ENCODE peak calls at places on chromosomes 1 and 21, in four cellular contexts. U, K, L and O are unnamed samples.

GRCh38 chr1:10699470-10699835 is 97.0 kb downstream of the CASZ1 start:
- DNase-seq in L (no peak), K (no peak), U (no peak), O (no peak)

GRCh38 chr1:29860681-29861080 is 624.4 kb downstream of the PTPRU start:
- DNase-seq in L (no peak), K (no peak), U (no peak), O (no peak)

GRCh38 chr21:26834181-26834945 is 10.8 kb downstream of the ADAMTS1 start:
- DNase-seq in K (no peak), L (no peak), U (no peak), O (no peak)

GRCh38 chr1:70336050-70336449 is 18.5 kb downstream of the ANKRD13C start:
- DNase-seq in U (no peak), K (no peak), L (no peak), O (no peak)

GRCh38 chr1:211648336-211648735 is 27.1 kb downstream of the NEK2 start:
- DNase-seq in K (no peak), U (peak), L (peak), O (no peak)

GRCh38 chr1:88983791-88984552 is 8.5 kb downstream of the KYAT3 start:
- DNase-seq in K (no peak), U (no peak), L (no peak), O (no peak)

GRCh38 chr1:66840929-66841328 is 39.9 kb upstream of the INSL5 start:
- DNase-seq in L (no peak), U (no peak), K (no peak), O (no peak)

GRCh38 chr1:19735419-19736127 is 64.1 kb downstream of the TMCO4 start:
- DNase-seq in K (peak), L (peak), U (no peak), O (peak)

GRCh38 chr1:116066868-116067563 is 44.2 kb upstream of the MAB21L3 start:
- DNase-seq in K (no peak), U (no peak), L (no peak), O (no peak)

GRCh38 chr1:9671377-9672140 is 20.0 kb downstream of the PIK3CD start:
- DNase-seq in L (no peak), K (no peak), U (no peak), O (no peak)

GRCh38 chr1:5711956-5712645 is 280.1 kb downstream of the NPHP4 start:
- DNase-seq in L (no peak), U (no peak), K (no peak), O (no peak)

GRCh38 chr1:172135076-172135672 is 285.3 kb upstream of the C1orf105 start:
- DNase-seq in L (peak), U (no peak), K (no peak), O (no peak)

GRCh38 chr1:153532769-153533599 is 2.8 kb downstream of the S100A6 start:
- DNase-seq in L (peak), K (peak), U (peak), O (peak)

GRCh38 chr1:50110656-50111055 is 1.9 kb downstream of the ELAVL4 start:
- DNase-seq in U (no peak), K (no peak), L (no peak), O (no peak)

GRCh38 chr1:207823880-207824566 is 72.2 kb downstream of the CD46 start:
- DNase-seq in L (peak), K (peak), U (peak), O (peak)

GRCh38 chr1:41510531-41511238 is 26.2 kb upstream of the EDN2 start:
- DNase-seq in K (no peak), U (no peak), L (no peak), O (no peak)

GRCh38 chr1:77925536-77925935 is 37.1 kb downstream of the NEXN start:
- DNase-seq in K (no peak), U (no peak), L (no peak), O (no peak)

GRCh38 chr1:216464489-216464888 is 41.2 kb upstream of the USH2A start:
- DNase-seq in K (no peak), U (no peak), L (no peak), O (no peak)

GRCh38 chr1:214280386-214281029 is 451 bp upstream of the SMYD2 start:
- DNase-seq in K (no peak), U (peak), L (peak), O (peak)

GRCh38 chr1:94236630-94237290 is 624 bp downstream of the ARHGAP29 start:
- DNase-seq in U (peak), L (peak), K (no peak), O (peak)

GRCh38 chr21:42120056-42120903 is 49.2 kb downstream of the UMODL1 start:
- DNase-seq in L (peak), U (no peak), K (no peak), O (no peak)

GRCh38 chr1:235759336-235759735 is 107.4 kb downstream of the LYST start:
- DNase-seq in K (no peak), U (no peak), L (no peak), O (no peak)

GRCh38 chr1:223739366-223740057 is 27.2 kb downstream of the CAPN2 start:
- DNase-seq in K (no peak), L (peak), U (peak), O (no peak)

GRCh38 chr1:5812295-5812694 is 179.9 kb downstream of the NPHP4 start:
- DNase-seq in U (no peak), K (no peak), L (no peak), O (no peak)

GRCh38 chr1:16111771-16112557 is 38.5 kb upstream of the FAM131C start:
- DNase-seq in K (no peak), U (no peak), L (no peak), O (peak)

GRCh38 chr1:175829845-175830244 is 86.5 kb upstream of the TNR start:
- DNase-seq in U (no peak), L (no peak), K (no peak), O (no peak)

GRCh38 chr1:150009604-150010387 is 730 bp downstream of the OTUD7B start:
- DNase-seq in L (peak), U (peak), K (no peak), O (peak)

GRCh38 chr1:162548170-162548569 is 13.4 kb upstream of the UAP1 start:
- DNase-seq in K (peak), U (no peak), L (no peak), O (peak)

GRCh38 chr1:232705815-232706575 is 76.1 kb upstream of the SIPA1L2 start:
- DNase-seq in U (no peak), L (no peak), K (no peak), O (no peak)

GRCh38 chr1:33338495-33339211 is 17.8 kb upstream of the A3GALT2 start:
- DNase-seq in L (peak), U (peak), K (peak), O (peak)
- TF ChIP-seq POLR2A in L (peak), U (no peak), K (peak), O (no peak)

GRCh38 chr1:200392625-200393185 is 17.1 kb downstream of the ZNF281 start:
- DNase-seq in L (no peak), U (no peak), K (no peak), O (no peak)
- H3K27ac ChIP-seq in L (no peak), U (no peak), K (no peak), O (no peak)

DNA sequence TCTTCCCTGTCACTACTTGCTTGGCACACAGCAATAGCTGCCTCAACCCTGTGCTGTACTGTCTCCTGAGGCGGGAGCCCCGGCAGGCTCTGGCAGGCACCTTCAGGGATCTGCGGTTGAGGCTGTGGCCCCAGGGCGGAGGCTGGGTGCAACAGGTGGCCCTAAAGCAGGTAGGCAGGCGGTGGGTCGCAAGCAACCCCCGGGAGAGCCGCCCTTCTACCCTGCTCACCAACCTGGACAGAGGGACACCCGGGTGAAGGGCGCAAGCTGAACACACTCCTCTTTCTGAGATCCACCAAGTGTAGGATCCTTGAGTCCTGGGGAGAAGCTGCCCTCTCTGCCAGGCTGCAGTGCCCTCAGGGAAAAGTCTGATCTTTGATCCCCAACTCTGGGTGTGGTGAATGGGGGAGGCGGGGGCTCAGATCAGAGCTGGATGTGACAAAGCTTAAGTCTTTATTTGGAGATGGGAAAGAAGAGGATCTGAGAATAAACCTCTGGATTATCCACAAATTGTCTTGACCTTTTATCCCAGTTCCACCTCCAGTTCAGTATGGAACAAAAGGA is 1.2 kb downstream of the RXFP4 start:
- DNase-seq in L (peak), K (no peak), U (no peak), O (no peak)
- TF ChIP-seq POLR2A in L (peak), K (no peak), U (no peak), O (no peak)

DNA sequence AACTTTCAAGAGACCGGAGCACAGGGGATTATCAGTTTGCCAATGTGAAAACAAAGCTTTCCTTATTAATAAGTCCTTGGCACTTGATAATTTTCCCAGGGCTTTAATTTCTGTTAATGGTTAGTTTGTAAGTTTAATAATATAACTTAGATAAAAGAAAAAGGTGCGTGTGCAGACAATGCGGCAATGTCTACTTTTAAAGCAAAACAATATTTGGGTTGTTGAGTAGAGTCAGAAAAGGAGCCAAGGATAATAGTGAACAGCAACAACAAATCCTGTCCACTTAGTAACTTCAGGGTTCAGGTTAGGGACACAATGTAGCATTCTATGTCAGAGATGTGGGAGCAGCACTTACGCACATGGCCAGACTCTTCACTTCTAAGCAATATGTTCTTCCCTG is 469.6 kb upstream of the NFIA start:
- DNase-seq in U (no peak), K (no peak), L (no peak), O (peak)
- H3K27ac ChIP-seq in U (no peak), K (no peak), L (no peak), O (peak)

GRCh38 chr1:160642281-160642644 is 4.6 kb downstream of the SLAMF1 start:
- DNase-seq in K (no peak), L (no peak), U (no peak), O (no peak)

GRCh38 chr1:160646192-160646591 is 652 bp downstream of the SLAMF1 start:
- DNase-seq in K (no peak), U (no peak), L (no peak), O (no peak)

GRCh38 chr1:160645386-160646063 is 1.3 kb downstream of the SLAMF1 start:
- DNase-seq in L (no peak), K (no peak), U (no peak), O (no peak)

GRCh38 chr1:160643138-160643537 is 3.7 kb downstream of the SLAMF1 start:
- DNase-seq in L (no peak), K (no peak), U (no peak), O (no peak)

DNA sequence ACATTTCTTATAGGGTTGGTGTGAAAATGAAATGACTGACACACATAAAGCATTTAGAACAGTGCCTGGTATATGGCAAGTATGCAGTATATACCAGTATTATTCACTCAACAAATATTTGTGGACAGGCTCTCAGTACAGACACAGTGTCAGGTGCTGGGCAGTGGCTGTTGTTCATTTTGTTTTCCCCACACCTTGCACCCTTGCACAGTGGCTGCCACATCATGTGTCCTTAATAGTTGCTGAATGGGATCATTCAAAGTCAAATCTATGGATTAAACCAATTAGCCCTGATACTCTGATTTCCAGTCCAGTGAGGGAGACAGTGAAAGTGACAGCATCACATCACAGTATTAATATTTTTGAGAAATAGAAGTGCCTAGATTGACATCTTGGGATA is 2.4 kb downstream of the SLAMF1 start:
- DNase-seq in L (no peak), K (no peak), U (no peak), O (no peak)
- TF ChIP-seq POLR2A in L (no peak), K (no peak), U (no peak), O (no peak)

GRCh38 chr1:191432817-191433216 is 725.4 kb upstream of the RGS18 start:
- DNase-seq in U (no peak), L (no peak), K (no peak), O (no peak)
- H3K27ac ChIP-seq in U (no peak), L (no peak), K (no peak), O (no peak)